ENCODE peak calls at places on chromosomes 6 and 20, in four cellular contexts. One of them, this sample, is unnamed.

GRCh38 chr20:59027746-59028320 is 4.3 kb downstream of the ATP5F1E start:
- DNase-seq in Peyer's patch: no peak
- DNase-seq in ELR: peak; percentile 67
- DNase-seq in PC-3: peak; percentile 63
- DNase-seq in this sample: no peak

GRCh38 chr6:85747654-85748053 is 105.0 kb upstream of the SYNCRIP start:
- DNase-seq in Peyer's patch: no peak
- DNase-seq in PC-3: peak; percentile 88
- DNase-seq in ELR: peak; percentile 49
- DNase-seq in this sample: no peak

GRCh38 chr6:64252256-64252655 is 616.7 kb downstream of the PHF3 start:
- DNase-seq in Peyer's patch: no peak
- DNase-seq in PC-3: peak; percentile 46
- DNase-seq in ELR: no peak
- DNase-seq in this sample: no peak

GRCh38 chr20:32761831-32762753 is at the start of gene DNMT3B:
- DNase-seq in PC-3: peak; percentile 88
- DNase-seq in ELR: peak; percentile 86
- DNase-seq in Peyer's patch: peak; percentile 87
- DNase-seq in this sample: peak; percentile 64

GRCh38 chr20:53859684-53860083 is 210.7 kb downstream of the BCAS1 start:
- DNase-seq in PC-3: no peak
- DNase-seq in Peyer's patch: peak; percentile 55
- DNase-seq in ELR: no peak
- DNase-seq in this sample: no peak

GRCh38 chr6:25472314-25472713 is 179.7 kb upstream of the SCGN start:
- DNase-seq in Peyer's patch: no peak
- DNase-seq in PC-3: peak; percentile 48
- DNase-seq in ELR: peak; percentile 10
- DNase-seq in this sample: no peak

GRCh38 chr6:9986273-9986672 is 428.6 kb downstream of the TFAP2A start:
- DNase-seq in ELR: no peak
- DNase-seq in Peyer's patch: no peak
- DNase-seq in PC-3: no peak
- DNase-seq in this sample: no peak

GRCh38 chr20:58608096-58608840 is 42.8 kb upstream of the STX16 start:
- DNase-seq in Peyer's patch: no peak
- DNase-seq in ELR: no peak
- DNase-seq in PC-3: no peak
- DNase-seq in this sample: no peak

GRCh38 chr20:1373614-1374013 is 19.2 kb downstream of the FKBP1A start:
- DNase-seq in ELR: no peak
- DNase-seq in PC-3: no peak
- DNase-seq in Peyer's patch: no peak
- DNase-seq in this sample: no peak

GRCh38 chr6:125008261-125008671 is 46.0 kb downstream of the RNF217 start:
- DNase-seq in PC-3: no peak
- DNase-seq in ELR: peak; percentile 42
- DNase-seq in Peyer's patch: no peak
- DNase-seq in this sample: no peak

GRCh38 chr6:68502946-68503345 is 132.1 kb upstream of the ADGRB3 start:
- DNase-seq in ELR: no peak
- DNase-seq in PC-3: no peak
- DNase-seq in Peyer's patch: no peak
- DNase-seq in this sample: no peak

GRCh38 chr20:63591786-63592355 is 17.8 kb upstream of the HELZ2 start:
- DNase-seq in ELR: no peak
- DNase-seq in Peyer's patch: no peak
- DNase-seq in PC-3: no peak
- DNase-seq in this sample: no peak

GRCh38 chr20:48006036-48006833 is 221.0 kb upstream of the SULF2 start:
- DNase-seq in ELR: no peak
- DNase-seq in PC-3: peak; percentile 31
- DNase-seq in Peyer's patch: peak; percentile 61
- DNase-seq in this sample: no peak

GRCh38 chr6:408599-409102 is 17.1 kb downstream of the IRF4 start:
- DNase-seq in PC-3: peak; percentile 25
- DNase-seq in Peyer's patch: no peak
- DNase-seq in ELR: no peak
- DNase-seq in this sample: no peak

GRCh38 chr20:59618131-59618530 is 13.8 kb downstream of the PHACTR3 start:
- DNase-seq in ELR: no peak
- DNase-seq in PC-3: no peak
- DNase-seq in Peyer's patch: no peak
- DNase-seq in this sample: no peak

GRCh38 chr6:29762051-29762450 is 38.8 kb downstream of the HLA-F start:
- DNase-seq in PC-3: no peak
- DNase-seq in Peyer's patch: no peak
- DNase-seq in ELR: no peak
- DNase-seq in this sample: no peak

GRCh38 chr20:13995841-13996240 is 525 bp downstream of the MACROD2 start:
- DNase-seq in ELR: no peak
- DNase-seq in PC-3: peak; percentile 61
- DNase-seq in Peyer's patch: peak; percentile 61
- DNase-seq in this sample: peak; percentile 42

GRCh38 chr20:46683620-46683938 is 5.7 kb downstream of the TP53RK start:
- DNase-seq in Peyer's patch: no peak
- DNase-seq in PC-3: no peak
- DNase-seq in ELR: no peak
- DNase-seq in this sample: no peak

GRCh38 chr20:47156431-47156841 is 200.1 kb downstream of the ZMYND8 start:
- DNase-seq in PC-3: no peak
- DNase-seq in ELR: no peak
- DNase-seq in Peyer's patch: no peak
- DNase-seq in this sample: no peak

GRCh38 chr6:156557269-156557885 is 219.8 kb upstream of the ARID1B start:
- DNase-seq in Peyer's patch: no peak
- DNase-seq in PC-3: peak; percentile 17
- DNase-seq in ELR: no peak
- DNase-seq in this sample: no peak